ENCODE peak calls at places on chromosome 2, in five cellular contexts. C is hepatocyte, I is EL, D is neural progenitor cell, R is T-helper 9 cell. X is an unnamed sample.

GRCh38 chr2:65473045-65473444 is 40.6 kb upstream of the SPRED2 start:
- DNase-seq in I (no peak), R (no peak), D (no peak), C (no peak), X (no peak)

GRCh38 chr2:40579247-40579646 is 127.4 kb upstream of the SLC8A1 start:
- DNase-seq in C (no peak), R (no peak), I (peak), D (no peak), X (no peak)

GRCh38 chr2:145818890-145819504 is 1299.1 kb upstream of the ZEB2 start:
- DNase-seq in R (no peak), C (no peak), D (no peak), I (no peak), X (no peak)

GRCh38 chr2:10922307-10923006 is 10.7 kb downstream of the KCNF1 start:
- DNase-seq in I (no peak), C (no peak), D (no peak), R (no peak), X (no peak)

GRCh38 chr2:21165350-21165749 is 41.6 kb downstream of the TDRD15 start:
- DNase-seq in C (no peak), R (no peak), I (no peak), D (no peak), X (no peak)

GRCh38 chr2:138707424-138708074 is 72.6 kb downstream of the NXPH2 start:
- DNase-seq in R (no peak), D (no peak), I (peak), C (no peak), X (no peak)

GRCh38 chr2:139260052-139260430 is 479.9 kb upstream of the NXPH2 start:
- DNase-seq in R (no peak), D (no peak), C (no peak), I (no peak), X (no peak)

GRCh38 chr2:191376981-191377629 is 131.9 kb downstream of the MYO1B start:
- DNase-seq in C (peak), R (no peak), I (peak), D (no peak), X (no peak)

GRCh38 chr2:120344991-120345975 is 653 bp upstream of the INHBB start:
- DNase-seq in C (peak), D (peak), R (no peak), I (peak), X (no peak)

GRCh38 chr2:56017784-56018183 is 94.2 kb upstream of the EFEMP1 start:
- DNase-seq in C (no peak), R (no peak), D (no peak), I (no peak), X (no peak)

GRCh38 chr2:224009605-224010330 is 29.3 kb downstream of the SERPINE2 start:
- DNase-seq in I (peak), C (no peak), D (no peak), R (no peak), X (no peak)

GRCh38 chr2:158893057-158893456 is 75.4 kb upstream of the TANC1 start:
- DNase-seq in C (peak), R (no peak), D (no peak), I (peak), X (no peak)

GRCh38 chr2:207969249-207969648 is 56.1 kb downstream of the PLEKHM3 start:
- DNase-seq in R (no peak), D (no peak), I (no peak), C (no peak), X (no peak)

GRCh38 chr2:25041307-25041927 is 459 bp upstream of the EFR3B start:
- DNase-seq in I (peak), R (peak), D (peak), C (peak), X (peak)

GRCh38 chr2:128154225-128154624 is 63.2 kb downstream of the UGGT1 start:
- DNase-seq in D (no peak), I (no peak), R (no peak), C (no peak), X (no peak)

GRCh38 chr2:209472386-209472832 is 48.6 kb downstream of the MAP2 start:
- DNase-seq in R (no peak), D (no peak), I (peak), C (no peak), X (no peak)

GRCh38 chr2:234003972-234004617 is 46.4 kb upstream of the SPP2 start:
- DNase-seq in C (no peak), D (no peak), I (peak), R (no peak), X (no peak)

GRCh38 chr2:111226797-111227700 is 106.3 kb downstream of the BCL2L11 start:
- DNase-seq in R (no peak), I (peak), C (no peak), D (no peak), X (no peak)

GRCh38 chr2:71932780-71933466 is 214.7 kb downstream of the CYP26B1 start:
- DNase-seq in C (no peak), D (no peak), I (no peak), R (no peak), X (no peak)

GRCh38 chr2:15260813-15261212 is 300.3 kb downstream of the NBAS start:
- DNase-seq in D (no peak), I (no peak), C (no peak), R (no peak), X (no peak)

GRCh38 chr2:64331430-64331700 is 122.6 kb upstream of the LGALSL start:
- DNase-seq in D (peak), C (no peak), I (no peak), R (no peak), X (no peak)

GRCh38 chr2:8223731-8224678 is 457.9 kb upstream of the ID2 start:
- DNase-seq in C (no peak), R (no peak), I (no peak), D (no peak), X (no peak)

GRCh38 chr2:190592831-190593230 is 56.1 kb upstream of the NAB1 start:
- DNase-seq in D (no peak), I (no peak), R (no peak), C (no peak), X (no peak)

X was measured in CD8-positive, alpha-beta memory T cell.